ENCODE peak calls at places on chromosome 4, in six cellular contexts. E, Y, I, U, K and C are unnamed samples.

GRCh38 chr4:6825403-6825802 is 42.9 kb downstream of the KIAA0232 start:
- DNase-seq in E (no peak), Y (no peak), I (no peak), U (no peak), K (no peak), C (no peak)

GRCh38 chr4:6200922-6201362 is 593 bp upstream of the JAKMIP1 start:
- DNase-seq in E (no peak), Y (no peak), I (no peak), U (no peak), K (peak; percentile 76), C (peak; percentile 80)

GRCh38 chr4:160864253-160864652 is 1299.5 kb downstream of the FSTL5 start:
- DNase-seq in E (no peak), Y (no peak), I (no peak), U (no peak), K (peak; percentile 47), C (no peak)

GRCh38 chr4:96154676-96155075 is 314.8 kb downstream of the PDHA2 start:
- DNase-seq in E (no peak), Y (no peak), I (no peak), U (no peak), K (no peak), C (no peak)

GRCh38 chr4:30943356-30943755 is 223.2 kb downstream of the PCDH7 start:
- DNase-seq in E (no peak), Y (peak; percentile 56), I (no peak), U (peak; percentile 38), K (no peak), C (no peak)

GRCh38 chr4:174451897-174452296 is 70.4 kb downstream of the HPGD start:
- DNase-seq in E (no peak), Y (no peak), I (no peak), U (no peak), K (no peak), C (no peak)

GRCh38 chr4:55125087-55125721 is at the start of gene KDR:
- DNase-seq in E (no peak), Y (peak; percentile 14), I (peak; percentile 90), U (no peak), K (peak; percentile 29), C (peak; percentile 83)

GRCh38 chr4:36165256-36166005 is 78.9 kb downstream of the ARAP2 start:
- DNase-seq in E (no peak), Y (peak; percentile 17), I (no peak), U (peak; percentile 28), K (no peak), C (no peak)

GRCh38 chr4:188396037-188396436 is 256.8 kb downstream of the TRIML1 start:
- DNase-seq in E (no peak), Y (no peak), I (no peak), U (peak; percentile 67), K (no peak), C (no peak)

GRCh38 chr4:12414181-12414812 is 985.6 kb upstream of the HS3ST1 start:
- DNase-seq in E (no peak), Y (no peak), I (no peak), U (no peak), K (no peak), C (no peak)

GRCh38 chr4:150234246-150234645 is 156.0 kb downstream of the DCLK2 start:
- DNase-seq in E (no peak), Y (peak; percentile 43), I (no peak), U (peak; percentile 79), K (no peak), C (no peak)

GRCh38 chr4:17958185-17958584 is 63.4 kb downstream of the LCORL start:
- DNase-seq in E (no peak), Y (no peak), I (no peak), U (peak; percentile 55), K (no peak), C (no peak)

GRCh38 chr4:85964298-85964697 is 395.6 kb downstream of the MAPK10 start:
- DNase-seq in E (no peak), Y (peak; percentile 6), I (no peak), U (no peak), K (no peak), C (no peak)

GRCh38 chr4:7462509-7462971 is 27.8 kb upstream of the PSAPL1 start:
- DNase-seq in E (no peak), Y (no peak), I (peak; percentile 78), U (peak; percentile 2), K (peak; percentile 88), C (no peak)

GRCh38 chr4:1579834-1580686 is 104.1 kb downstream of the FAM53A start:
- DNase-seq in E (no peak), Y (no peak), I (peak; percentile 90), U (no peak), K (peak; percentile 88), C (peak; percentile 97)

GRCh38 chr4:184432127-184432922 is 42.0 kb downstream of the IRF2 start:
- DNase-seq in E (no peak), Y (no peak), I (no peak), U (no peak), K (no peak), C (no peak)

GRCh38 chr4:184433258-184433892 is 41.0 kb downstream of the IRF2 start:
- DNase-seq in E (no peak), Y (peak; percentile 20), I (no peak), U (peak; percentile 13), K (no peak), C (no peak)

GRCh38 chr4:184434496-184435066 is 39.8 kb downstream of the IRF2 start:
- DNase-seq in E (no peak), Y (no peak), I (no peak), U (no peak), K (no peak), C (no peak)

GRCh38 chr4:184437565-184437964 is 36.8 kb downstream of the IRF2 start:
- DNase-seq in E (no peak), Y (no peak), I (no peak), U (peak; percentile 50), K (no peak), C (no peak)

DNA sequence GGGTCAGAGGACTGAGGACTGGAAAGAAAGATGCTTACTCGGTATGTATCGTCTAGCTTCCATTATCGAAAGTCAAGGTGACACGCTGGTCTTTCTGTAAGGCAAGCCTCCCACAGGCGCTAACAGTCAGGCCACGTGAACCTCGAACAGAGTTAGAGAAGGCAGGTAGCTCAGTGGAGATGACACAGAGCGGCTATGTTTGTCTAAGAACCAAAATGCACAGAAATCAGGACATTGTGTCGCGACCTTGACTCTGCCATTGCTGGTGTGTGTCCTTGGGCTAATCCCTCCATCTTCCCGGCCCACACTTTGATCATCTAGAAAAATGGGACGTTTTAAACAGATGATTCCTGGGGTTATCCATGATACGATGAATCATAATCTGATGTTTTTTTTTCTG is 40.3 kb downstream of the IRF2 start:
- DNase-seq in E (no peak), Y (no peak), I (no peak), U (no peak), K (no peak), C (no peak)
- H3K4me1 ChIP-seq in E (no peaks in the 10 kb centered on the region), Y (no peaks in the 10 kb centered on the region), I (peaks cover 19% of the 10 kb centered on the region), U (no peaks in the 10 kb centered on the region), K (no peaks in the 10 kb centered on the region), C (no peaks in the 10 kb centered on the region)

GRCh38 chr4:116183241-116183640 is 902.1 kb downstream of the TRAM1L1 start:
- DNase-seq in E (no peak), Y (no peak), I (no peak), U (no peak), K (no peak), C (no peak)

DNA sequence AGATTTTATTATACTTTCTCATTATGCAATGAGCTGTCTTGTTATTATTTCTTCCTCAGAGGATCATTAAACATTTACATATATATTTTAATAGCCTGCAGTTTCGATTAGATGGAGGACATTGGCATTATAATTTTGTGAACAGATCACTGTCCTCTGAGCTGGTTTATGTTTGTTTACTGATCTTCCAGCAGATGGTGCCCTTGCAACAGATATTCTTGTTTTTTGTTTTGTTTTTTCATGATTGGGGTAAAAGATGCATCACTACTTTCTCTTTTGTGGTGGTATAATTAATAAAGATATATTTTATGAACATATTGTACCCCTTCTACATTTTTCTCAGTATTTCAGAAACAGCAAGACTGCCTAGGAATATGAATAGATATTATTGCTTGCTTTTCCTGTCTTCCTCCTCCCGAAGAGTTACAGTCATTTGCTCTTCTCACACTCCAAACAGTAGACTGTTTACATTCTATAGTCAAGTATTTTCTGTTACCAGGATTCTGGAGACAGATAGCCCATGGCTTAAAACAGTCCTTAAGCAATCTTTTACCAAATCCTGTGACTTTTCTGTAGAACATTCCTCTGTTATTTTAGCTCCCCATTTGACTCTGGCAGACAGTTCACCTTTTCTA is 905.2 kb downstream of the TRAM1L1 start:
- DNase-seq in E (no peak), Y (peak; percentile 0), I (peak; percentile 17), U (no peak), K (peak; percentile 24), C (no peak)
- TF ChIP-seq CTCF in E (peak; percentile 64), Y (no peak), I (peak; percentile 68), U (no peak), K (peak; percentile 68), C (peak; percentile 15)

GRCh38 chr4:156798438-156798837 is 173.2 kb downstream of the PDGFC start:
- DNase-seq in E (no peak), Y (no peak), I (no peak), U (no peak), K (no peak), C (no peak)
- H3K9ac ChIP-seq in E (no peak overlapping the region), Y (no peak overlapping the region), I (no peak overlapping the region), U (no peak overlapping the region), K (no peak overlapping the region), C (no peak overlapping the region)

GRCh38 chr4:119204898-119205297 is 7.6 kb upstream of the USP53 start:
- DNase-seq in E (no peak), Y (peak; percentile 24), I (no peak), U (no peak), K (peak; percentile 32), C (no peak)
- H3K4me1 ChIP-seq in E (no peaks in the 10 kb centered on the region), Y (peaks cover 18% of the 10 kb centered on the region), I (peaks cover 7% of the 10 kb centered on the region), U (peaks cover 3% of the 10 kb centered on the region), K (peaks cover 20% of the 10 kb centered on the region), C (peaks cover 4% of the 10 kb centered on the region)